ENCODE peak calls at places on chromosomes 2 and 18, in eight cellular contexts. T is RWPE1; V is upper lobe of right lung; B is upper lobe of left lung; S is substantia nigra; H is CD8-positive, alpha-beta memory T cell; W is GM23248; G is OCI-LY7. U is an unnamed sample.

GRCh38 chr2:102632380-102633175 is 13.2 kb downstream of the SLC9A2 start:
- DNase-seq in T (no peak), V (no peak), B (no peak), S (no peak), H (no peak), W (no peak), G (no peak), U (no peak)

GRCh38 chr2:10366601-10367270 is 64.0 kb downstream of the HPCAL1 start:
- DNase-seq in T (no peak), V (no peak), B (no peak), S (no peak), H (no peak), W (no peak), G (no peak), U (no peak)

GRCh38 chr2:157261199-157261782 is 3.8 kb downstream of the GALNT5 start:
- DNase-seq in T (peak; percentile 70), V (no peak), B (peak; percentile 64), S (no peak), H (no peak), W (peak; percentile 91), G (no peak), U (no peak)

GRCh38 chr2:50551018-50551726 is 480.8 kb downstream of the NRXN1 start:
- DNase-seq in T (no peak), V (no peak), B (no peak), S (no peak), H (no peak), W (no peak), G (no peak), U (no peak)

GRCh38 chr18:62939925-62940324 is 224.6 kb downstream of the PHLPP1 start:
- DNase-seq in T (no peak), V (no peak), B (no peak), S (no peak), H (no peak), W (no peak), G (no peak), U (no peak)

GRCh38 chr18:79483971-79484491 is 88.3 kb downstream of the NFATC1 start:
- DNase-seq in T (no peak), V (peak; percentile 48), B (no peak), S (no peak), H (no peak), W (no peak), G (no peak), U (no peak)

GRCh38 chr18:78378983-78379382 is 600.6 kb upstream of the SALL3 start:
- DNase-seq in T (no peak), V (no peak), B (no peak), S (no peak), H (no peak), W (no peak), G (no peak), U (no peak)

GRCh38 chr2:186588940-186589732 is 720 bp upstream of the ITGAV start:
- DNase-seq in T (no peak), V (no peak), B (no peak), S (no peak), H (no peak), W (peak; percentile 39), G (no peak), U (no peak)

GRCh38 chr2:98948956-98949739 is 13.1 kb upstream of the CRACDL start:
- DNase-seq in T (no peak), V (no peak), B (no peak), S (no peak), H (no peak), W (no peak), G (no peak), U (no peak)

GRCh38 chr2:43609304-43609883 is 13.6 kb upstream of the THADA start:
- DNase-seq in T (peak; percentile 54), V (no peak), B (no peak), S (peak; percentile 7), H (peak; percentile 14), W (peak; percentile 73), G (peak; percentile 64), U (no peak)

GRCh38 chr2:170817247-170817998 is 736 bp downstream of the GAD1 start:
- DNase-seq in T (peak; percentile 31), V (no peak), B (no peak), S (no peak), H (no peak), W (peak; percentile 54), G (no peak), U (no peak)

GRCh38 chr18:44771957-44772917 is 91.5 kb downstream of the SETBP1 start:
- DNase-seq in T (no peak), V (no peak), B (no peak), S (no peak), H (no peak), W (no peak), G (no peak), U (no peak)

GRCh38 chr2:85957256-85957655 is 68.5 kb upstream of the ST3GAL5 start:
- DNase-seq in T (no peak), V (no peak), B (no peak), S (no peak), H (no peak), W (no peak), G (no peak), U (no peak)

GRCh38 chr2:85954192-85954900 is 65.6 kb upstream of the ST3GAL5 start:
- DNase-seq in T (no peak), V (peak; percentile 94), B (peak; percentile 88), S (no peak), H (no peak), W (no peak), G (no peak), U (no peak)

GRCh38 chr2:85958731-85959130 is 69.9 kb upstream of the ST3GAL5 start:
- DNase-seq in T (no peak), V (no peak), B (no peak), S (no peak), H (no peak), W (no peak), G (no peak), U (no peak)

GRCh38 chr2:85954918-85955420 is 66.2 kb upstream of the ST3GAL5 start:
- DNase-seq in T (no peak), V (peak; percentile 78), B (peak; percentile 77), S (no peak), H (no peak), W (no peak), G (no peak), U (no peak)

GRCh38 chr2:85956647-85957039 is 67.9 kb upstream of the ST3GAL5 start:
- DNase-seq in T (no peak), V (no peak), B (no peak), S (no peak), H (no peak), W (no peak), G (no peak), U (no peak)
- H3K27ac ChIP-seq in T (no peak overlapping the region), V (peak overlapping the region; percentile 75), B (peak overlapping the region; percentile 61), S (no peak overlapping the region), H (no peak overlapping the region), W (no peak overlapping the region), G (no peak overlapping the region), U (no peak overlapping the region)

GRCh38 chr18:13493725-13494124 is 232.6 kb downstream of the FAM210A start:
- DNase-seq in T (no peak), V (no peak), B (no peak), S (no peak), H (no peak), W (no peak), G (no peak), U (no peak)
- H3K27ac ChIP-seq in T (no peak overlapping the region), V (no peak overlapping the region), B (no peak overlapping the region), S (no peak overlapping the region), H (no peak overlapping the region), W (no peak overlapping the region), G (no peak overlapping the region), U (no peak overlapping the region)

GRCh38 chr2:183409662-183410061 is 285.4 kb downstream of the NUP35 start:
- DNase-seq in T (no peak), V (no peak), B (no peak), S (no peak), H (no peak), W (no peak), G (no peak), U (no peak)
- H3K27ac ChIP-seq in T (no peak overlapping the region), V (no peak overlapping the region), B (no peak overlapping the region), S (no peak overlapping the region), H (no peak overlapping the region), W (no peak overlapping the region), G (no peak overlapping the region), U (no peak overlapping the region)

GRCh38 chr2:30148850-30149249 is 2.0 kb downstream of the YPEL5 start:
- DNase-seq in T (no peak), V (no peak), B (peak; percentile 29), S (no peak), H (no peak), W (no peak), G (peak; percentile 32), U (no peak)

GRCh38 chr2:30150786-30151185 is 4.0 kb downstream of the YPEL5 start:
- DNase-seq in T (no peak), V (no peak), B (no peak), S (no peak), H (no peak), W (no peak), G (no peak), U (no peak)

GRCh38 chr2:30149976-30150375 is 3.2 kb downstream of the YPEL5 start:
- DNase-seq in T (no peak), V (no peak), B (no peak), S (no peak), H (no peak), W (peak; percentile 14), G (peak; percentile 42), U (no peak)

GRCh38 chr2:30147715-30148611 is 1.2 kb downstream of the YPEL5 start:
- DNase-seq in T (peak; percentile 86), V (peak; percentile 92), B (peak; percentile 89), S (peak; percentile 70), H (peak; percentile 76), W (peak; percentile 88), G (peak; percentile 84), U (peak; percentile 41)

DNA sequence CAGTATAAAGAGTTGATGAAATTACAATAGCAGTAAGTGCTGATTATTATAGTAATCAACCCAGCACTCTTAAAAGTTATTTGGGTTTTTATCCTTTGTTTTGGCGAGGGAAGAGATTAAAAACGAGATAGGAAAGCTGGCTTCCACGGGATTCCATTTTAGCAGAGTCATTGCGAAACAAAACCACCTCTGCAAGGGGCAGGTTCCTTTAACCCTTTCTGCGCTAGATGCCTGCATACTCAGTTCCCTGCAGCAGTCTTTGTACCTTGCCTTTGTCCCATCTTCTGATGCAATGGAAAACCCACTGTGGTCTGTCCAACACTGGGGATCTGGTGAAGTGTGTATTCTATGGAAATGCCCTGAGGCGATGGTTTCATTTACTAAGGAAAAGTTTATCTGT is 2.7 kb downstream of the YPEL5 start:
- DNase-seq in T (no peak), V (no peak), B (no peak), S (no peak), H (no peak), W (peak; percentile 27), G (peak; percentile 29), U (no peak)
- H3K27ac ChIP-seq in T (no peak overlapping the region), V (no peak overlapping the region), B (no peak overlapping the region), S (no peak overlapping the region), H (no peak overlapping the region), W (peak overlapping the region; percentile 2), G (peak overlapping the region; percentile 92), U (no peak overlapping the region)

U was measured in caudate nucleus.